ENCODE peak calls at places on chromosomes 6 and 20, in six cellular contexts. One of them, this sample, is unnamed.
A peak's percentile ranks its signal among the peaks of the same experiment; 100 is the strongest.

GRCh38 chr6:156866181-156866862 is 89.1 kb downstream of the ARID1B start:
- DNase-seq in small intestine: no peak
- DNase-seq in Caco-2: no peak
- DNase-seq in brain microvascular endothelial cell: peak; percentile 47
- DNase-seq in CD8-positive, alpha-beta T cell: no peak
- DNase-seq in PC-9: no peak
- DNase-seq in this sample: no peak

GRCh38 chr6:104941694-104942177 is 15.2 kb upstream of the LIN28B start:
- DNase-seq in small intestine: no peak
- DNase-seq in PC-9: no peak
- DNase-seq in CD8-positive, alpha-beta T cell: no peak
- DNase-seq in Caco-2: no peak
- DNase-seq in brain microvascular endothelial cell: no peak
- DNase-seq in this sample: no peak

GRCh38 chr6:167703781-167704180 is 122.9 kb upstream of the AFDN start:
- DNase-seq in brain microvascular endothelial cell: no peak
- DNase-seq in Caco-2: no peak
- DNase-seq in CD8-positive, alpha-beta T cell: no peak
- DNase-seq in small intestine: no peak
- DNase-seq in PC-9: no peak
- DNase-seq in this sample: no peak

GRCh38 chr6:170157567-170158218 is 133.2 kb downstream of the DLL1 start:
- DNase-seq in Caco-2: no peak
- DNase-seq in small intestine: no peak
- DNase-seq in brain microvascular endothelial cell: no peak
- DNase-seq in PC-9: no peak
- DNase-seq in CD8-positive, alpha-beta T cell: no peak
- DNase-seq in this sample: peak; percentile 2

GRCh38 chr6:168088161-168089106 is 9.4 kb upstream of the FRMD1 start:
- DNase-seq in small intestine: peak; percentile 87
- DNase-seq in PC-9: no peak
- DNase-seq in brain microvascular endothelial cell: peak; percentile 63
- DNase-seq in Caco-2: peak; percentile 88
- DNase-seq in CD8-positive, alpha-beta T cell: no peak
- DNase-seq in this sample: no peak

GRCh38 chr6:22082278-22082677 is 214.6 kb downstream of the PRL start:
- DNase-seq in small intestine: no peak
- DNase-seq in brain microvascular endothelial cell: no peak
- DNase-seq in Caco-2: no peak
- DNase-seq in CD8-positive, alpha-beta T cell: no peak
- DNase-seq in PC-9: no peak
- DNase-seq in this sample: no peak

GRCh38 chr6:29011276-29011734 is 6.2 kb upstream of the ZNF311 start:
- DNase-seq in Caco-2: no peak
- DNase-seq in PC-9: no peak
- DNase-seq in small intestine: peak; percentile 11
- DNase-seq in brain microvascular endothelial cell: peak; percentile 71
- DNase-seq in CD8-positive, alpha-beta T cell: peak; percentile 48
- DNase-seq in this sample: no peak

GRCh38 chr6:41286544-41287346 is at the start of gene TREM1:
- DNase-seq in brain microvascular endothelial cell: peak; percentile 56
- DNase-seq in PC-9: no peak
- DNase-seq in small intestine: peak; percentile 5
- DNase-seq in Caco-2: no peak
- DNase-seq in CD8-positive, alpha-beta T cell: no peak
- DNase-seq in this sample: no peak

GRCh38 chr20:63696628-63697356 is at the start of gene TNFRSF6B:
- DNase-seq in Caco-2: peak; percentile 62
- DNase-seq in small intestine: no peak
- DNase-seq in CD8-positive, alpha-beta T cell: no peak
- DNase-seq in PC-9: no peak
- DNase-seq in brain microvascular endothelial cell: no peak
- DNase-seq in this sample: peak; percentile 55

GRCh38 chr6:12791371-12791770 is 74.8 kb downstream of the PHACTR1 start:
- DNase-seq in CD8-positive, alpha-beta T cell: no peak
- DNase-seq in small intestine: no peak
- DNase-seq in PC-9: no peak
- DNase-seq in Caco-2: no peak
- DNase-seq in brain microvascular endothelial cell: no peak
- DNase-seq in this sample: no peak

GRCh38 chr6:70547313-70547712 is 19.4 kb upstream of the SDHAF4 start:
- DNase-seq in brain microvascular endothelial cell: no peak
- DNase-seq in Caco-2: no peak
- DNase-seq in small intestine: no peak
- DNase-seq in PC-9: no peak
- DNase-seq in CD8-positive, alpha-beta T cell: no peak
- DNase-seq in this sample: no peak

GRCh38 chr6:111843347-111844147 is 29.7 kb downstream of the FYN start:
- DNase-seq in Caco-2: peak; percentile 9
- DNase-seq in CD8-positive, alpha-beta T cell: peak; percentile 69
- DNase-seq in PC-9: no peak
- DNase-seq in small intestine: peak; percentile 37
- DNase-seq in brain microvascular endothelial cell: peak; percentile 66
- DNase-seq in this sample: no peak

GRCh38 chr6:106790146-106790770 is 160.9 kb downstream of the QRSL1 start:
- DNase-seq in PC-9: no peak
- DNase-seq in CD8-positive, alpha-beta T cell: no peak
- DNase-seq in small intestine: no peak
- DNase-seq in brain microvascular endothelial cell: no peak
- DNase-seq in Caco-2: no peak
- DNase-seq in this sample: no peak

GRCh38 chr6:16799279-16800193 is 38.3 kb upstream of the ATXN1 start:
- DNase-seq in brain microvascular endothelial cell: no peak
- DNase-seq in CD8-positive, alpha-beta T cell: no peak
- DNase-seq in Caco-2: no peak
- DNase-seq in small intestine: no peak
- DNase-seq in PC-9: no peak
- DNase-seq in this sample: no peak

GRCh38 chr6:108699290-108700041 is 138.7 kb downstream of the FOXO3 start:
- DNase-seq in PC-9: no peak
- DNase-seq in CD8-positive, alpha-beta T cell: no peak
- DNase-seq in Caco-2: no peak
- DNase-seq in small intestine: no peak
- DNase-seq in brain microvascular endothelial cell: no peak
- DNase-seq in this sample: peak; percentile 31

GRCh38 chr6:66900081-66900770 is 1193.2 kb upstream of the EYS start:
- DNase-seq in PC-9: no peak
- DNase-seq in Caco-2: no peak
- DNase-seq in CD8-positive, alpha-beta T cell: no peak
- DNase-seq in brain microvascular endothelial cell: no peak
- DNase-seq in small intestine: no peak
- DNase-seq in this sample: no peak

GRCh38 chr6:142918339-142919042 is 26.5 kb downstream of the HIVEP2 start:
- DNase-seq in small intestine: no peak
- DNase-seq in brain microvascular endothelial cell: no peak
- DNase-seq in PC-9: no peak
- DNase-seq in CD8-positive, alpha-beta T cell: no peak
- DNase-seq in Caco-2: no peak
- DNase-seq in this sample: no peak

GRCh38 chr6:121608270-121608669 is 172.8 kb downstream of the GJA1 start:
- DNase-seq in small intestine: no peak
- DNase-seq in PC-9: no peak
- DNase-seq in brain microvascular endothelial cell: no peak
- DNase-seq in CD8-positive, alpha-beta T cell: no peak
- DNase-seq in Caco-2: no peak
- DNase-seq in this sample: no peak

GRCh38 chr6:133906050-133906449 is 17.1 kb downstream of the TCF21 start:
- DNase-seq in PC-9: no peak
- DNase-seq in Caco-2: no peak
- DNase-seq in small intestine: no peak
- DNase-seq in CD8-positive, alpha-beta T cell: no peak
- DNase-seq in brain microvascular endothelial cell: peak; percentile 60
- DNase-seq in this sample: no peak

GRCh38 chr20:59006167-59006863 is 739 bp downstream of the CTSZ start:
- DNase-seq in Caco-2: no peak
- DNase-seq in small intestine: peak; percentile 42
- DNase-seq in CD8-positive, alpha-beta T cell: no peak
- DNase-seq in brain microvascular endothelial cell: no peak
- DNase-seq in PC-9: peak; percentile 25
- DNase-seq in this sample: no peak

GRCh38 chr6:150770631-150771030 is 94.9 kb upstream of the MTHFD1L start:
- DNase-seq in PC-9: no peak
- DNase-seq in brain microvascular endothelial cell: no peak
- DNase-seq in CD8-positive, alpha-beta T cell: no peak
- DNase-seq in small intestine: no peak
- DNase-seq in Caco-2: no peak
- DNase-seq in this sample: no peak

GRCh38 chr6:10800810-10801209 is 37.5 kb downstream of the MAK start:
- DNase-seq in Caco-2: peak; percentile 12
- DNase-seq in brain microvascular endothelial cell: peak; percentile 43
- DNase-seq in CD8-positive, alpha-beta T cell: no peak
- DNase-seq in PC-9: peak; percentile 7
- DNase-seq in small intestine: no peak
- DNase-seq in this sample: no peak

GRCh38 chr6:46638650-46639049 is 14.0 kb downstream of the CYP39A1 start:
- DNase-seq in brain microvascular endothelial cell: no peak
- DNase-seq in PC-9: peak; percentile 29
- DNase-seq in CD8-positive, alpha-beta T cell: no peak
- DNase-seq in Caco-2: no peak
- DNase-seq in small intestine: no peak
- DNase-seq in this sample: no peak

GRCh38 chr6:146358341-146359046 is 185.1 kb upstream of the RAB32 start:
- DNase-seq in small intestine: no peak
- DNase-seq in brain microvascular endothelial cell: peak; percentile 85
- DNase-seq in CD8-positive, alpha-beta T cell: no peak
- DNase-seq in Caco-2: no peak
- DNase-seq in PC-9: no peak
- DNase-seq in this sample: no peak

GRCh38 chr6:144405173-144405572 is 120.0 kb downstream of the UTRN start:
- DNase-seq in brain microvascular endothelial cell: no peak
- DNase-seq in PC-9: no peak
- DNase-seq in small intestine: no peak
- DNase-seq in CD8-positive, alpha-beta T cell: no peak
- DNase-seq in Caco-2: no peak
- DNase-seq in this sample: no peak

GRCh38 chr6:133590814-133591213 is 298.1 kb upstream of the TCF21 start:
- DNase-seq in small intestine: no peak
- DNase-seq in brain microvascular endothelial cell: no peak
- DNase-seq in Caco-2: no peak
- DNase-seq in CD8-positive, alpha-beta T cell: no peak
- DNase-seq in PC-9: no peak
- DNase-seq in this sample: no peak

GRCh38 chr6:99746261-99746895 is 139.7 kb downstream of the PRDM13 start:
- DNase-seq in brain microvascular endothelial cell: peak; percentile 78
- DNase-seq in Caco-2: peak; percentile 71
- DNase-seq in CD8-positive, alpha-beta T cell: peak; percentile 45
- DNase-seq in small intestine: peak; percentile 68
- DNase-seq in PC-9: peak; percentile 47
- DNase-seq in this sample: peak; percentile 49

GRCh38 chr6:154370545-154370944 is 13.9 kb upstream of the IPCEF1 start:
- DNase-seq in small intestine: peak; percentile 49
- DNase-seq in CD8-positive, alpha-beta T cell: no peak
- DNase-seq in Caco-2: peak; percentile 35
- DNase-seq in brain microvascular endothelial cell: peak; percentile 47
- DNase-seq in PC-9: no peak
- DNase-seq in this sample: peak; percentile 30

GRCh38 chr6:41594326-41594725 is 43.9 kb upstream of the MDFI start:
- DNase-seq in Caco-2: no peak
- DNase-seq in brain microvascular endothelial cell: no peak
- DNase-seq in small intestine: no peak
- DNase-seq in CD8-positive, alpha-beta T cell: no peak
- DNase-seq in PC-9: no peak
- DNase-seq in this sample: no peak

GRCh38 chr6:45690846-45691245 is 313.1 kb upstream of the SUPT3H start:
- DNase-seq in PC-9: peak; percentile 37
- DNase-seq in small intestine: no peak
- DNase-seq in Caco-2: no peak
- DNase-seq in CD8-positive, alpha-beta T cell: no peak
- DNase-seq in brain microvascular endothelial cell: no peak
- DNase-seq in this sample: no peak

GRCh38 chr6:51025082-51025777 is 206.6 kb downstream of the TFAP2B start:
- DNase-seq in PC-9: no peak
- DNase-seq in brain microvascular endothelial cell: peak; percentile 49
- DNase-seq in small intestine: no peak
- DNase-seq in Caco-2: no peak
- DNase-seq in CD8-positive, alpha-beta T cell: no peak
- DNase-seq in this sample: no peak

DNA sequence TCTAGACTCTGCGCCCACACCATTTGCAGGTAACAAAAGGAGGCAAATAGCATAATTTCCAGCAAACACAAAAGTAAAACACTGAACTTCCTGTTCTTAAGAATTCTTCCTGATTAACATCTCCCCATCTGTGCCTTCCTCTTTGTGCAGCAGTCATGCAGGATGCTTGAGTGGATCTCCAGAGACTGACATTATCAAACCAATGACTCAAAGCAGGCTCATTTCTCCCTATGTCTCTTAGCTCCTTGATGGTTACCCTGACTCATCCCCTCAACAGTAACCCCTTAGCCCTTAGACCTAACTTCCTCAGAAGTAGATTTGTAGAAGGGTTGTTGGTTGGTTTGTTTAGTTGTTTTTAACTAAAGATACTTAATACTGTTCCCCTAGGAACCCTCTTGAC is 137.0 kb upstream of the RIN2 start:
- DNase-seq in brain microvascular endothelial cell: no peak
- DNase-seq in CD8-positive, alpha-beta T cell: no peak
- DNase-seq in small intestine: no peak
- DNase-seq in Caco-2: no peak
- DNase-seq in PC-9: no peak
- DNase-seq in this sample: no peak
- H3K27me3 ChIP-seq in brain microvascular endothelial cell: no peaks in the 10 kb centered on the region
- H3K27me3 ChIP-seq in CD8-positive, alpha-beta T cell: no peaks in the 10 kb centered on the region
- H3K27me3 ChIP-seq in small intestine: no peaks in the 10 kb centered on the region
- H3K27me3 ChIP-seq in Caco-2: no peaks in the 10 kb centered on the region
- H3K27me3 ChIP-seq in PC-9: peaks cover 39% of the 10 kb centered on the region
- H3K27me3 ChIP-seq in this sample: no peaks in the 10 kb centered on the region

GRCh38 chr20:51362254-51362653 is 180.3 kb downstream of the NFATC2 start:
- DNase-seq in Caco-2: no peak
- DNase-seq in PC-9: no peak
- DNase-seq in CD8-positive, alpha-beta T cell: no peak
- DNase-seq in brain microvascular endothelial cell: no peak
- DNase-seq in small intestine: no peak
- DNase-seq in this sample: no peak
- H3K27me3 ChIP-seq in Caco-2: no peaks in the 10 kb centered on the region
- H3K27me3 ChIP-seq in PC-9: no peaks in the 10 kb centered on the region
- H3K27me3 ChIP-seq in CD8-positive, alpha-beta T cell: no peaks in the 10 kb centered on the region
- H3K27me3 ChIP-seq in brain microvascular endothelial cell: no peaks in the 10 kb centered on the region
- H3K27me3 ChIP-seq in small intestine: no peaks in the 10 kb centered on the region
- H3K27me3 ChIP-seq in this sample: no peaks in the 10 kb centered on the region

GRCh38 chr20:31962741-31963140 is 5.2 kb upstream of the XKR7 start:
- DNase-seq in PC-9: no peak
- DNase-seq in CD8-positive, alpha-beta T cell: no peak
- DNase-seq in small intestine: no peak
- DNase-seq in Caco-2: no peak
- DNase-seq in brain microvascular endothelial cell: no peak
- DNase-seq in this sample: peak; percentile 32
- H3K27me3 ChIP-seq in PC-9: peaks cover 85% of the 10 kb centered on the region
- H3K27me3 ChIP-seq in CD8-positive, alpha-beta T cell: no peaks in the 10 kb centered on the region
- H3K27me3 ChIP-seq in small intestine: no peaks in the 10 kb centered on the region
- H3K27me3 ChIP-seq in Caco-2: peaks cover 2% of the 10 kb centered on the region
- H3K27me3 ChIP-seq in brain microvascular endothelial cell: peaks cover 22% of the 10 kb centered on the region
- H3K27me3 ChIP-seq in this sample: no peaks in the 10 kb centered on the region

DNA sequence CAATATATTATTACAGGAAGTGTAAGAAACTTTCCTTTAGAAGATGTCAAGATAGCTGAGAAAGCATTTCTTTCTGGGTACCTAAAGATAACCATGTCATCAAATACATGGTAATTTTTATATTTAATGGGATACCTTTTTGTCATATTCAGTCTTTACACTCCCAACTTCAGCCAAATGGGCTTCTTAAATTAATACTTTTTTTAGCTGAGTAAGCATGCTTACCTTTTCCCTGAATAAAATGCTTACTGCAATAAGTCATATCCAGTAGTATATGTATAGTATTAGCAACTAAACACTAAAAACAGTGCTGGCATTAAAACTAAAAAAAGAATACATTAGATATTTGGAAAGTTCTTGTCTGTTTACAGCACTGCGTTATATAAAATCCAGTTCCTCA is 17.4 kb upstream of the PBOV1 start:
- DNase-seq in PC-9: no peak
- DNase-seq in brain microvascular endothelial cell: no peak
- DNase-seq in Caco-2: no peak
- DNase-seq in small intestine: no peak
- DNase-seq in CD8-positive, alpha-beta T cell: no peak
- DNase-seq in this sample: no peak
- H3K27me3 ChIP-seq in PC-9: no peaks in the 10 kb centered on the region
- H3K27me3 ChIP-seq in brain microvascular endothelial cell: no peaks in the 10 kb centered on the region
- H3K27me3 ChIP-seq in Caco-2: no peaks in the 10 kb centered on the region
- H3K27me3 ChIP-seq in small intestine: no peaks in the 10 kb centered on the region
- H3K27me3 ChIP-seq in CD8-positive, alpha-beta T cell: no peaks in the 10 kb centered on the region
- H3K27me3 ChIP-seq in this sample: peaks cover 4% of the 10 kb centered on the region

This sample was measured in BE2C.